ENCODE peak calls at places on chromosomes 2 and 18, in six cellular contexts. B is H9, P is H1, A is mesenchymal stem cell, F is IMR-90, J is trophoblast cell. X is an unnamed sample. For H3K9me3 and H3K27me3, the result is how much of the 10 kb centered on the place peaks cover.

GRCh38 chr18:27653247-27653646 is 468.1 kb upstream of the CHST9 start:
- DNase-seq in F (no peak), A (no peak), J (no peak), P (no peak), B (no peak), X (no peak)

GRCh38 chr2:12167525-12168317 is 421.3 kb downstream of the LPIN1 start:
- DNase-seq in F (no peak), B (peak), J (no peak), P (peak), A (no peak), X (peak)

GRCh38 chr18:79523738-79524180 is 128.0 kb downstream of the NFATC1 start:
- DNase-seq in J (no peak), B (no peak), P (no peak), A (no peak), F (no peak), X (no peak)

GRCh38 chr2:158994920-158995676 is 26.7 kb downstream of the TANC1 start:
- DNase-seq in F (no peak), J (no peak), P (no peak), A (peak), B (no peak), X (no peak)

GRCh38 chr18:68660355-68661183 is 54.3 kb downstream of the TMX3 start:
- DNase-seq in J (no peak), A (peak), P (no peak), B (no peak), F (peak), X (peak)

GRCh38 chr2:234978466-234979203 is 26.8 kb downstream of the SH3BP4 start:
- DNase-seq in A (no peak), J (no peak), B (no peak), P (no peak), F (peak), X (no peak)

GRCh38 chr2:98012561-98012979 is 16.8 kb upstream of the TMEM131 start:
- DNase-seq in J (peak), P (no peak), A (no peak), F (no peak), B (no peak), X (no peak)

GRCh38 chr2:41722668-41723369 is 325.0 kb upstream of the PKDCC start:
- DNase-seq in J (no peak), P (no peak), B (no peak), F (peak), A (no peak), X (no peak)

GRCh38 chr2:70957838-70958237 is 20.6 kb upstream of the ANKRD53 start:
- DNase-seq in F (no peak), B (peak), J (no peak), P (no peak), A (no peak), X (no peak)

GRCh38 chr2:61291851-61292575 is 130.0 kb downstream of the C2orf74 start:
- DNase-seq in P (no peak), J (no peak), F (peak), B (no peak), A (peak), X (no peak)

GRCh38 chr2:14601070-14601770 is 31.3 kb upstream of the LRATD1 start:
- DNase-seq in P (no peak), A (no peak), F (no peak), J (no peak), B (no peak), X (no peak)

GRCh38 chr2:237996041-237996593 is 29.3 kb downstream of the UBE2F start:
- DNase-seq in B (no peak), P (no peak), J (no peak), A (peak), F (peak), X (no peak)

GRCh38 chr2:158755738-158756137 is 39.4 kb upstream of the DAPL1 start:
- DNase-seq in F (no peak), B (peak), J (no peak), A (no peak), P (peak), X (no peak)

GRCh38 chr2:199606193-199606780 is 148.5 kb upstream of the SATB2 start:
- DNase-seq in F (no peak), P (no peak), A (no peak), J (no peak), B (no peak), X (no peak)

GRCh38 chr2:172863341-172863740 is 127.7 kb downstream of the RAPGEF4 start:
- DNase-seq in F (no peak), B (no peak), J (no peak), A (no peak), P (no peak), X (no peak)

GRCh38 chr2:67085146-67085545 is 312.0 kb upstream of the ETAA1 start:
- DNase-seq in P (no peak), J (peak), A (no peak), F (no peak), B (no peak), X (no peak)

GRCh38 chr2:27086090-27086721 is 366 bp upstream of the KHK start:
- DNase-seq in P (peak), F (peak), B (peak), A (peak), J (peak), X (peak)

GRCh38 chr2:205892141-205893064 is 193.6 kb downstream of the INO80D start:
- DNase-seq in P (no peak), F (peak), A (no peak), J (no peak), B (no peak), X (peak)

GRCh38 chr2:86335865-86336321 is 1.5 kb downstream of the REEP1 start:
- DNase-seq in P (no peak), F (no peak), B (no peak), A (no peak), J (peak), X (no peak)

GRCh38 chr2:180925700-180926099 is 54.7 kb upstream of the UBE2E3 start:
- DNase-seq in A (no peak), P (no peak), B (no peak), J (no peak), F (no peak), X (no peak)

GRCh38 chr2:173075056-173075780 is 428 bp upstream of the MAP3K20 start:
- DNase-seq in P (no peak), J (no peak), F (no peak), A (peak), B (peak), X (no peak)

GRCh38 chr2:38652431-38653273 is 13.3 kb upstream of the GALM start:
- DNase-seq in P (no peak), J (no peak), A (no peak), B (no peak), F (no peak), X (no peak)

GRCh38 chr2:20526666-20527065 is 79.8 kb downstream of the RHOB start:
- DNase-seq in A (peak), B (no peak), F (no peak), P (no peak), J (no peak), X (no peak)

GRCh38 chr2:85511008-85511895 is 27.7 kb upstream of the MAT2A start:
- DNase-seq in A (no peak), P (no peak), B (no peak), J (no peak), F (peak), X (no peak)

GRCh38 chr2:128280901-128281321 is 37.8 kb downstream of the HS6ST1 start:
- DNase-seq in A (no peak), P (no peak), J (no peak), B (no peak), F (no peak), X (no peak)

GRCh38 chr2:66840321-66841014 is 405.5 kb downstream of the MEIS1 start:
- DNase-seq in P (no peak), F (peak), B (no peak), A (no peak), J (no peak), X (no peak)

GRCh38 chr2:204401114-204401513 is 144.2 kb upstream of the PARD3B start:
- DNase-seq in J (peak), B (no peak), F (peak), A (no peak), P (no peak), X (no peak)

GRCh38 chr2:181459646-181460045 is 2.5 kb downstream of the ITGA4 start:
- DNase-seq in J (no peak), A (peak), B (no peak), F (peak), P (no peak), X (no peak)

GRCh38 chr2:101420623-101421022 is 33.3 kb upstream of the CREG2 start:
- DNase-seq in B (no peak), F (no peak), P (no peak), J (no peak), A (no peak), X (no peak)

GRCh38 chr2:30414951-30415350 is 32.1 kb upstream of the LCLAT1 start:
- DNase-seq in J (no peak), B (no peak), F (peak), A (no peak), P (no peak), X (no peak)

GRCh38 chr2:121273116-121273515 is 11.9 kb downstream of the TFCP2L1 start:
- DNase-seq in J (peak), A (no peak), P (no peak), F (no peak), B (no peak), X (no peak)

GRCh38 chr2:100019499-100019898 is 122.9 kb downstream of the AFF3 start:
- DNase-seq in B (no peak), F (no peak), P (no peak), A (no peak), J (no peak), X (no peak)

GRCh38 chr2:101788565-101788964 is 91.1 kb downstream of the MAP4K4 start:
- DNase-seq in J (no peak), F (peak), A (no peak), P (no peak), B (no peak), X (no peak)

GRCh38 chr2:54228945-54229344 is 27.1 kb downstream of the TSPYL6 start:
- DNase-seq in F (no peak), A (no peak), B (no peak), P (no peak), J (no peak), X (no peak)

GRCh38 chr18:57793630-57793986 is 9.5 kb downstream of the ATP8B1 start:
- DNase-seq in P (no peak), F (no peak), J (no peak), A (no peak), B (no peak), X (no peak)

GRCh38 chr2:133717497-133717896 is 149.2 kb upstream of the NCKAP5 start:
- DNase-seq in A (no peak), P (no peak), B (no peak), F (no peak), J (no peak), X (no peak)

GRCh38 chr18:78625446-78625845 is 354.2 kb upstream of the SALL3 start:
- DNase-seq in F (no peak), J (no peak), P (no peak), A (no peak), B (no peak), X (no peak)

DNA sequence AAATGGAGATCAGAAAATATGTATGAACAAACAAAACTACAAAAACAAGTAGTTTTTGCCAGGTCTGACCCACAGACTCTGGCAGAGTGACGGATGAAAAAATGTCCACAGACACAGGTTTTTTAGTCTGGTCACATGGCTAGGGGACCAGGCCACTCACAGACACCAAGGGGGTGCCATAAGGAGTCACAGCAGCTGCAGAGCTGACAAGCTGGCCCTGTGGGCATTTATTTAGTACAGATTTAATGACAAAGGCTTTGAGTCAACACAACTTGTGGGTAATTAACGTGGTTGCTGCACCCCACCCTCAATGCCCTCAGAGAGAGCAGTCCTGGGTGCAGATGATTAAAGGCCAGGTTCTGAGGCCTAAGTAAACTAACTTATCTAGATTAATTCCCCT is 76.0 kb downstream of the SH3YL1 start:
- DNase-seq in B (no peak), F (no peak), A (no peak), J (no peak), P (no peak), X (no peak)
- H3K9me3 ChIP-seq in B (under half), F (under half), A (under half), J (under half), P (half or more), X (under half)

DNA sequence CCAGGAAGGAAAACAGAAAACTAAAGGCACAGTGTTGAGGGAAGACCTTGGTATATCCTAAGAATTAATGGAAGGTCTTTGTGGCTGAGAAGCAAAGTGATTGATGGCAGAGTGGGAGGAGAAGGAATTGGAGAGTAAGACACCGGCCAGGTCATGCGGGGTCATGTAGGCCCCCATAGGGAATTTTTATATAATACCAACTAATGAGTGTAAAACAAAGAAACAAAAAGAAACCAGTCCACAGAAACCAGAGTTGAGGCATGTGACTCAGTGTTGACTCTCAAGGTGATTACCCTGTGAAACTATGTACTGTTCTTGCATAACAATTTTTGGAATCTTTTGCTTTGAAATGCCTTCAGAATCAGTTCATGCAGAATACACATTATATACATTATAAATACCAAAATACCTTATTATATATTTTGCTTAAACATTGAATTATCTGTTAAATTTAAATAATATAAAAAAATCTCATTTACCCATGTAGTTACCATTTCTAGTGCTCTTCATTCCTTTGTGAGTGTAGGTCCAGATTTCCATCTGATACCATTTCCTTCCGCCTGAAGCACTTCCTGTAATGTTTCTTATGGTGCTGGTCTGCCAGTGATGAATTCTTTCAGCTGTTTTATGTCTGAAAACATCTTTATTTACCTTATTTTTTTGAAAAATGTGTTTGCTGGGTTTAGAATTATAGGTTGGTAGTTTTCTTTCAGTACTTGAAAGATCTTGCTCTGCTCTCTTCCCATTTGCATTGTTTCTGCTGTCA is 8.6 kb downstream of the CLIP4 start:
- DNase-seq in B (no peak), F (peak), A (peak), J (peak), P (no peak), X (no peak)
- H3K14ac ChIP-seq in B (no peak), F (peak), A (no peak), J (no peak), P (no peak), X (no peak)

GRCh38 chr2:107358921-107359320 is 467.8 kb upstream of the RGPD4 start:
- DNase-seq in F (no peak), P (no peak), A (no peak), B (no peak), J (no peak), X (no peak)

GRCh38 chr2:107362973-107363372 is 463.7 kb upstream of the RGPD4 start:
- DNase-seq in F (no peak), A (no peak), J (no peak), B (no peak), P (no peak), X (no peak)

GRCh38 chr2:107361951-107362350 is 464.7 kb upstream of the RGPD4 start:
- DNase-seq in A (no peak), J (no peak), P (no peak), F (no peak), B (no peak), X (no peak)

GRCh38 chr2:107363811-107364210 is 462.9 kb upstream of the RGPD4 start:
- DNase-seq in A (no peak), F (no peak), J (no peak), P (no peak), B (no peak), X (no peak)

DNA sequence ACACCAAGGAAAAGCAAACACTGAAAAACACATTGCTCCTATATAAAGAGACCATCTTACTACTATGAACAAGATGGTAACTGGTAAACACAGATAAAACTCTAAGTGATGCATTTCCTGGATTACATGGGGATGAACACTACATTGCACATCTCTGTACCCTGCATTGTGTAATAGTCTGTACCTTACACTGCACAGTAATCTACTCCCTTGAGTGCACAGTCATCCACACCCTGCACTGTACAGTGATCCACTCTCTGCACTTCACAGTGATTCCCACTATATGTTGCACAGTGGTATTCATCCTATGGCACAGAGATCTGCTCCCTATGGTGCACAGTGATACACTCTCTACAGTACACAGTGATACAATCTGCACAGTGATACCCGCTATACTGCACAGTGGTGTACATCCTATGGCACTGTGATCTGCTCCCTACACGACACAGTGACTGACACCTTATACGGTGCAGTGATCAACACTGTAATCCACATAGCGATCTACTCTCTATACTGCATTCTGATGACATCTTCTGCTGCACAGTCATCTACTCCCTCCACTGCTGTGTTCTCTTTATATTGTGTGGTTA is 462.2 kb upstream of the RGPD4 start:
- DNase-seq in A (no peak), B (no peak), F (no peak), J (no peak), P (no peak), X (no peak)
- H3K27me3 ChIP-seq in A (under half), B (under half), F (under half), J (under half), P (under half), X (under half)

DNA sequence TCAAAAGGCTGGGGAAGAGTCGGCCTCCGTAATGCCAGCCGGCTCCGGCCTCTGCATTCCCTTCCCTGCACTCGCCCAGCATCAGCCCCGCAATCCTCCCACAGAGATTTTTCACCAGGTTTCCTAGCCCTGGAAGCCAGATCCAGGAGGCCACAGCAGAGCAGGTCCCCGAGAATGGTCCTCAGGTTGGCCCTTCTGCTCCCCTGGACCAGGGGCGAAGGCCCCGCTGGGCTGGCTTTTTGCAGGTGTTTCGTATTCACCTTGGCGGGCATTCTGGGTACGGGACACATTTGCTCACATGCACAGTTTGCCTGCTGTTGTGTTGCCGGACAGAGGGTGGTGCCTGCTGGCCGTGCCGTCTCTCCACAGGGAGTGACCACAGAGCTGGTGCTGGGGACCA is 309.5 kb downstream of the NDUFA10 start:
- DNase-seq in J (no peak), B (peak), A (no peak), P (no peak), F (no peak), X (no peak)
- H3K9me3 ChIP-seq in J (under half), B (under half), A (under half), P (under half), F (under half), X (under half)

GRCh38 chr2:65728477-65729180 is 296.2 kb upstream of the SPRED2 start:
- DNase-seq in F (no peak), B (no peak), J (no peak), P (no peak), A (no peak), X (no peak)

GRCh38 chr2:65724752-65725151 is 292.4 kb upstream of the SPRED2 start:
- DNase-seq in F (no peak), A (no peak), P (no peak), J (no peak), B (no peak), X (no peak)

GRCh38 chr2:65722028-65722427 is 289.6 kb upstream of the SPRED2 start:
- DNase-seq in F (peak), P (peak), A (peak), B (peak), J (no peak), X (peak)

GRCh38 chr2:65729246-65729645 is 296.8 kb upstream of the SPRED2 start:
- DNase-seq in B (no peak), A (no peak), P (no peak), J (no peak), F (no peak), X (no peak)

GRCh38 chr2:65724341-65724740 is 291.9 kb upstream of the SPRED2 start:
- DNase-seq in J (no peak), B (no peak), F (no peak), A (no peak), P (no peak), X (no peak)
- H3K14ac ChIP-seq in J (no peak), B (no peak), F (no peak), A (no peak), P (no peak), X (no peak)

DNA sequence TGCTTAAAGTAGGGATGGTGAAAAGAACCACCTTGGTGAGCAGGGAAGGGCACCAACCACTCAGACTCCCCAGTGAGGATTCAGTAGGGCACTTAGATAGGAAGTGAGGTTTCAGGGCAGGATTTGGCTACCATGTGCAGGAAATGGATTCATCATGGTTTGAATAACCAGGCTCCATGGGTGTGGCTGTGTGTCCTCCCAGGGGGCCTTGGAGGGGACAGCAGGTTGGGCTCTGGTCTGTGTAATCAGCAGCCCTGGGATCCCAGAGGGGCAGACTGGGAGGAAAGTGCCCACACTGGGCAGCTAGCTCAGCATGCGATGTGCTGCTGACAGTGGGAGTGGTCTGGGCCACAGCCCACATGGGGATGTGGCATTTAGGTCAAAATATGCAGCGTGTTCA is 224.6 kb downstream of the CELF4 start:
- DNase-seq in A (no peak), J (no peak), P (no peak), B (no peak), F (no peak), X (no peak)
- H3K27me3 ChIP-seq in A (under half), J (under half), P (under half), B (under half), F (under half), X (under half)

DNA sequence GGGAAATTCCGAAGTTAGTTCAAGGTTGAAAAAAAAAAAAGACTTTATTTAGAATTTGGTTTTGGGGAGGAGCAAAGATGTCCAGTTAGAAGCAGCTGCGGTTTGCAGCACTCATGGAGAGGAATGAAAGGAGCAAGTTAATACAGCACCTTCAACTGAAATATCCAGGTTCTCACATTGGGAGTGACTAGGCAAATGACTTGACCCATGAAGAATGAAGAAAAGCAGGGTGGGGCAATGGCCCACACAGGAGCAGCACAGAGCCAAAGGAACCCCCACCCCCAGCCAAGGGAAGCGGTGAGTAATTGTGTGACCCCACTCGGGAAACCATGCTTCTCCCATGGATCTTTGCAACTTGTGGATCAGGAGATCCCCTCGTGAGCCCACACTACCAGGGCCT is 32.8 kb downstream of the ZNF892 start:
- DNase-seq in A (no peak), P (no peak), F (no peak), J (no peak), B (no peak), X (no peak)
- H3K9me3 ChIP-seq in A (under half), P (half or more), F (under half), J (under half), B (under half), X (under half)